ENCODE peak calls at places on chromosomes 5 and 9, in six cellular contexts. C is left cardiac atrium, L is endothelial cell, E is HuH-7.5, B is glutamatergic neuron, Q is dorsolateral prefrontal cortex. N is an unnamed sample.

GRCh38 chr9:91818226-91818587 is 131.8 kb downstream of the ROR2 start:
- DNase-seq in Q (no peak), B (no peak), E (no peak), C (no peak), L (no peak), N (no peak)

GRCh38 chr9:124267271-124267807 is 9.6 kb downstream of the NEK6 start:
- DNase-seq in E (no peak), B (no peak), L (peak), C (no peak), Q (peak), N (no peak)

GRCh38 chr5:109063223-109063622 is 315.5 kb downstream of the FER start:
- DNase-seq in E (no peak), Q (no peak), C (no peak), L (no peak), B (no peak), N (no peak)

GRCh38 chr5:59171131-59171530 is 588.3 kb downstream of the RAB3C start:
- DNase-seq in B (no peak), L (no peak), C (no peak), E (no peak), Q (no peak), N (no peak)

GRCh38 chr9:101671567-101671966 is 66.9 kb downstream of the GRIN3A start:
- DNase-seq in L (no peak), E (no peak), C (no peak), B (no peak), Q (no peak), N (no peak)

GRCh38 chr9:99255651-99256050 is 33.6 kb downstream of the SEC61B start:
- DNase-seq in C (no peak), Q (no peak), L (no peak), B (no peak), E (no peak), N (no peak)

GRCh38 chr5:112289465-112289864 is 129.6 kb downstream of the EPB41L4A start:
- DNase-seq in B (no peak), L (peak), Q (no peak), E (no peak), C (no peak), N (no peak)

GRCh38 chr9:127871531-127871930 is 5.9 kb downstream of the AK1 start:
- DNase-seq in Q (no peak), B (no peak), C (no peak), E (no peak), L (no peak), N (no peak)